ENCODE peak calls at places on chromosomes 2 and 18, in nine cellular contexts. M is upper lobe of left lung, V is transverse colon, R is tibial nerve, N is SK-N-SH, J is K562, Y is ovary, D is A549, B is suprapubic skin. X is an unnamed sample.
A peak's percentile ranks its signal among the peaks of the same experiment; 100 is the strongest.

GRCh38 chr2:161321944-161322343 is 13.7 kb downstream of the PSMD14 start:
- DNase-seq in M (no peak), V (no peak), R (no peak), N (no peak), J (no peak), Y (no peak), D (no peak), B (no peak), X (no peak)

GRCh38 chr2:79622508-79622907 is 109.7 kb downstream of the CTNNA2 start:
- DNase-seq in M (no peak), V (no peak), R (no peak), N (no peak), J (no peak), Y (no peak), D (peak; percentile 33), B (no peak), X (no peak)

GRCh38 chr2:85239102-85239501 is 88.7 kb downstream of the TGOLN2 start:
- DNase-seq in M (no peak), V (no peak), R (no peak), N (no peak), J (no peak), Y (no peak), D (no peak), B (no peak), X (no peak)

GRCh38 chr2:87403893-87404175 is 344.1 kb upstream of the PLGLB2 start:
- DNase-seq in M (no peak), V (no peak), R (no peak), N (no peak), J (no peak), Y (no peak), D (no peak), B (no peak), X (peak; percentile 58)

GRCh38 chr2:101274142-101274541 is 21.5 kb downstream of the CNOT11 start:
- DNase-seq in M (no peak), V (no peak), R (no peak), N (no peak), J (no peak), Y (no peak), D (no peak), B (no peak), X (no peak)

GRCh38 chr2:15561574-15562344 is 625 bp upstream of the NBAS start:
- DNase-seq in M (no peak), V (peak; percentile 33), R (peak; percentile 10), N (peak; percentile 26), J (peak; percentile 65), Y (peak; percentile 19), D (peak; percentile 30), B (no peak), X (no peak)

GRCh38 chr2:223797811-223798721 is 39.3 kb downstream of the AP1S3 start:
- DNase-seq in M (no peak), V (no peak), R (peak; percentile 41), N (peak; percentile 48), J (no peak), Y (no peak), D (peak; percentile 66), B (no peak), X (no peak)

GRCh38 chr2:214217599-214217998 is 193.3 kb upstream of the VWC2L start:
- DNase-seq in M (no peak), V (no peak), R (no peak), N (no peak), J (no peak), Y (no peak), D (no peak), B (no peak), X (no peak)

GRCh38 chr2:146853741-146854444 is 990.9 kb upstream of the ACVR2A start:
- DNase-seq in M (no peak), V (no peak), R (no peak), N (no peak), J (no peak), Y (no peak), D (no peak), B (no peak), X (no peak)

GRCh38 chr2:88632569-88632968 is 5.3 kb upstream of the EIF2AK3 start:
- DNase-seq in M (no peak), V (no peak), R (no peak), N (no peak), J (no peak), Y (no peak), D (no peak), B (no peak), X (no peak)

GRCh38 chr2:104502904-104503303 is 351.0 kb upstream of the POU3F3 start:
- DNase-seq in M (no peak), V (no peak), R (no peak), N (no peak), J (no peak), Y (no peak), D (no peak), B (no peak), X (no peak)

GRCh38 chr2:235027558-235028214 is 75.9 kb downstream of the SH3BP4 start:
- DNase-seq in M (peak; percentile 19), V (no peak), R (no peak), N (no peak), J (no peak), Y (no peak), D (peak; percentile 59), B (no peak), X (peak; percentile 53)

DNA sequence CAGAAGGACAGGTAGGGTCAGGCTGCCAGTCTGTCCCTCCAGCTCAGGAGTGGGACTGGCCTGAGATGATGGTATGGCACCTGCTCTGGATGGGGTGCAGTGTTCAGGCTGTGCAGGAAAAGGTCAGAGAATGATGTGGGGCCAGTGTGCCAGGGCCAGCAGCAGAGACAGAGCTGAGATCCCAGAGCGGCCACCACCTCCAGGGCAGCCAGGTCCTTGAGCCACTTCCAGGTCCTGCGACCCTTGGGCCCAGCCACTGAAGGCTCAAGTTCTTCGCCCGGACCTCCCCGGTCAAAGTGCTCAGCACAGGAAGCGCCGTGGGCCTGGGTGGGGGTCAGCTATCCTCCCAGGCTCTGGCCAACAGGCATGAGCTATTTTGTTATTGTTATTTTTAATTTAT is 12.1 kb upstream of the ARMC9 start:
- DNase-seq in M (no peak), V (no peak), R (no peak), N (no peak), J (no peak), Y (no peak), D (no peak), B (no peak), X (peak; percentile 61)
- H3K4me1 ChIP-seq in M (peaks cover 31% of the 10 kb centered on the region), V (no peaks in the 10 kb centered on the region), R (peaks cover 11% of the 10 kb centered on the region), N (peaks cover 20% of the 10 kb centered on the region), J (peaks cover 14% of the 10 kb centered on the region), Y (peaks cover 2% of the 10 kb centered on the region), D (peaks cover 8% of the 10 kb centered on the region), B (peaks cover 15% of the 10 kb centered on the region), X (peaks cover 34% of the 10 kb centered on the region)

GRCh38 chr18:54359233-54359632 is 1.5 kb downstream of the C18orf54 start:
- DNase-seq in M (no peak), V (no peak), R (no peak), N (no peak), J (no peak), Y (no peak), D (no peak), B (no peak), X (no peak)
- TF ChIP-seq EP300 in M (no peak), V (no peak), R (no peak), N (no peak), J (no peak), Y (no peak), D (no peak), B (no peak), X (no peak)

GRCh38 chr2:174013310-174013751 is 48.2 kb upstream of the SP3 start:
- DNase-seq in M (peak; percentile 81), V (no peak), R (peak; percentile 53), N (no peak), J (no peak), Y (peak; percentile 75), D (no peak), B (no peak), X (peak; percentile 87)
- H3K4me1 ChIP-seq in M (peaks cover 13% of the 10 kb centered on the region), V (no peaks in the 10 kb centered on the region), R (no peaks in the 10 kb centered on the region), N (peaks cover 9% of the 10 kb centered on the region), J (peaks cover 10% of the 10 kb centered on the region), Y (peaks cover 7% of the 10 kb centered on the region), D (peaks cover 5% of the 10 kb centered on the region), B (peaks cover 42% of the 10 kb centered on the region), X (peaks cover 17% of the 10 kb centered on the region)

DNA sequence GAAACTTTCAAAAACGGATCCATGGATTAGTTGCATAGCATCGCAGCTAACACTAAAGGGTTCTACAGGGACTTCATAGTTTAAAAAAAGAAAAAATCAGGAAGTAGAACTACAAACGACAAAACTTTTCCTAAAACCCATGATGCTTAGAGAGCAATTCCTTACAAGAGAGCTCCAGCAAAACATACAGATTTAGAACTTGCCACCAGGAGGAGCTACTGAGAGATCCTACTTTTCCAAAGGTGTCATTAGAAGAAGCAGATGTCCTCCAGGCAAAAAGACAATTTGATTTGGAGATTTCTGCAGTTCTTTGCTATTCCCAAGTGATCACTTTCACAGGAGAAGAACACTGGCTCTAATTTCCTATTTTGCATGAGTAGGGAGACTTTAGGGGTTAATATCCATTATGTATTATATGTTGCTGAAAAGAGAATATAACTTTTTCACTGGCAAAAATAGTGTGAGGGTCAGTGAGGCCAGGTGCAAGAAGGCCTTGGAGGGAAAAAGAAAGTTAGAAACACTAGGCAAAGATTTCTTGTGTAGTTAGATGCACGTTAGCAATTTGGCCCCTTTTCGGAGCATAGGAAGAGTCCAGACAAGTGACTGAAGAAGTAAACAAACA is 436.2 kb downstream of the SUCLG1 start:
- DNase-seq in M (no peak), V (peak; percentile 15), R (peak; percentile 16), N (peak; percentile 16), J (peak; percentile 60), Y (no peak), D (peak; percentile 73), B (no peak), X (no peak)
- TF ChIP-seq EP300 in M (no peak), V (no peak), R (no peak), N (no peak), J (no peak), Y (no peak), D (no peak), B (no peak), X (no peak)

DNA sequence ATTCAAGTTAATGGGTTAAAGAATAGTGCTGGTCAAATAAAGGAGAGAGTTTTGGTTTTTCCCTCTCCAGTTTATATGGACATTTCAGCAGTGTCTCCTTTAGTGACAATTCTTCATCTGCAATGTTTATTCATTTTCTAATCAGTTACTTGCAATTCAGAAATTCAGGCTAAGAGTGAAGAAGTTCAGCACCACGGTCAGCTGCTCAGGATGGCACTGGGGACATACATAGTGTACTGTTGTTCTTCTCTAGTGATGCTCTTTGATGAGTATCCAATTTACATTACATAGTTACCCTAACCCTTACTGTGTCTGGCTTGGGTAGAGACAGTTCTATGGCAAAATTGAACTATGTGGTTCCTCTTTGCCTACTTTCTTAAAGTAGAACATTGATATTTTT is 412.7 kb downstream of the CNTNAP5 start:
- DNase-seq in M (no peak), V (no peak), R (no peak), N (no peak), J (no peak), Y (no peak), D (no peak), B (no peak), X (no peak)
- H3K4me1 ChIP-seq in M (no peaks in the 10 kb centered on the region), V (no peaks in the 10 kb centered on the region), R (no peaks in the 10 kb centered on the region), N (no peaks in the 10 kb centered on the region), J (no peaks in the 10 kb centered on the region), Y (no peaks in the 10 kb centered on the region), D (no peaks in the 10 kb centered on the region), B (no peaks in the 10 kb centered on the region), X (no peaks in the 10 kb centered on the region)

DNA sequence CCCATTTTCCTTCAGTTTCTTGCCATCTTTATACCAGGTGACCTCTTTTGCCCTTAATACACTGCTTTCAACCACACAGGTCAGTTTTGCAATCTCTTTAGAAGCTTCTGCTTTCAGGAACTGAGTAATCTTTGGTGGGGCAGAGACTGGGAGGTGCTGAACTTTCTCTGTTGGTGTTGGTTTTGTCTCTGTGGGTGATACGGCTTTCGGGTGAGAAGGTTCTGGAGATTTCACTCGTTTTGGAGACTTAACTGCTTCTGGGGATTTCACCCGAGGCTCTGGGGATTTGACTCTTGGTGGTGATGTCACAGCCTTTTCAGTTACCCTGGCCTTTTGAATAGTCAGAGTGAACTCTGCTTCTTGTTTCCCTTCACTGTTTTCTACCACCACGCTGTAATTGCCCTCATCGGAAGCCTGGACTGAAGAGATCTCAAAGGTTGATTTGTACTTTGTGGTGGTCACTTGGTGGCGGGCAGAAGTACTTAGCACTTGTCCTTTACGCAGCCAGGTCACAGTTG is 50.4 kb downstream of the PLEKHA3 start:
- DNase-seq in M (no peak), V (no peak), R (no peak), N (no peak), J (no peak), Y (no peak), D (no peak), B (no peak), X (no peak)
- TF ChIP-seq EP300 in M (no peak), V (no peak), R (no peak), N (no peak), J (no peak), Y (no peak), D (no peak), B (no peak), X (no peak)

X was measured in sigmoid colon.